ENCODE peak calls at places on chromosomes 16 and 17, in seven cellular contexts. Q is NB4, M is type B pancreatic cell, P is WTC11, R is GM13976, C is mucosa of descending colon, N is cardiac fibroblast. D is an unnamed sample.

GRCh38 chr16:667780-668518 is at the start of gene RHOT2:
- DNase-seq in M (peak), R (peak), P (peak), Q (peak), C (peak), N (peak), D (peak)

GRCh38 chr17:12256380-12256995 is 235.8 kb downstream of the MAP2K4 start:
- DNase-seq in N (peak), Q (peak), M (no peak), P (no peak), C (peak), R (peak), D (peak)

GRCh38 chr17:44197980-44198720 is 1.5 kb downstream of the ATXN7L3 start:
- DNase-seq in Q (peak), N (peak), C (peak), P (no peak), R (peak), M (no peak), D (peak)

GRCh38 chr17:74864866-74865395 is 5.2 kb upstream of the GRIN2C start:
- DNase-seq in Q (peak), N (peak), C (peak), R (peak), P (peak), M (peak), D (peak)

GRCh38 chr17:68581863-68582645 is 19.1 kb downstream of the FAM20A start:
- DNase-seq in M (no peak), P (no peak), N (no peak), C (no peak), R (no peak), Q (no peak), D (no peak)

GRCh38 chr16:48317614-48318013 is 67.6 kb downstream of the SIAH1 start:
- DNase-seq in N (peak), C (no peak), M (no peak), Q (peak), P (no peak), R (no peak), D (no peak)

GRCh38 chr16:7268182-7268581 is 64.5 kb upstream of the RBFOX1 start:
- DNase-seq in R (peak), M (no peak), C (peak), Q (peak), P (no peak), N (no peak), D (no peak)

GRCh38 chr16:47732806-47733150 is 271.6 kb downstream of the PHKB start:
- DNase-seq in R (no peak), P (no peak), M (no peak), C (no peak), Q (no peak), N (peak), D (no peak)

GRCh38 chr17:49775546-49776260 is 11.8 kb upstream of the FAM117A start:
- DNase-seq in N (peak), M (no peak), P (no peak), C (no peak), R (no peak), Q (no peak), D (no peak)

GRCh38 chr16:83409347-83409746 is 398.4 kb upstream of the HSBP1 start:
- DNase-seq in R (no peak), M (no peak), C (no peak), P (no peak), Q (no peak), N (no peak), D (no peak)

GRCh38 chr17:48960834-48961515 is 7.4 kb downstream of the GIP start:
- DNase-seq in Q (no peak), P (peak), R (no peak), N (no peak), M (no peak), C (no peak), D (no peak)

GRCh38 chr17:62653831-62654829 is 26.7 kb downstream of the MRC2 start:
- DNase-seq in M (no peak), Q (peak), R (peak), N (peak), P (peak), C (peak), D (no peak)

GRCh38 chr17:39625198-39625769 is 1.5 kb upstream of the PPP1R1B start:
- DNase-seq in M (no peak), R (no peak), C (peak), N (peak), P (no peak), Q (no peak), D (no peak)

GRCh38 chr16:67441289-67441753 is 10.4 kb downstream of the HSD11B2 start:
- DNase-seq in R (no peak), N (no peak), P (no peak), C (peak), Q (no peak), M (no peak), D (no peak)

GRCh38 chr17:83037084-83037950 is 42.1 kb upstream of the METRNL start:
- DNase-seq in C (no peak), N (no peak), R (no peak), P (no peak), Q (no peak), M (no peak), D (no peak)

GRCh38 chr16:15906439-15906838 is 18.0 kb upstream of the CEP20 start:
- DNase-seq in R (no peak), C (no peak), P (no peak), N (no peak), M (no peak), Q (no peak), D (no peak)

GRCh38 chr16:56119138-56119537 is 72.2 kb upstream of the GNAO1 start:
- DNase-seq in Q (peak), R (no peak), M (no peak), P (no peak), C (no peak), N (no peak), D (no peak)

GRCh38 chr17:17402558-17402957 is 74.2 kb upstream of the MED9 start:
- DNase-seq in R (no peak), M (no peak), C (no peak), P (no peak), Q (no peak), N (no peak), D (no peak)

GRCh38 chr16:79444522-79445040 is 156.0 kb downstream of the MAF start:
- DNase-seq in N (no peak), M (no peak), Q (no peak), P (no peak), C (no peak), R (no peak), D (no peak)

GRCh38 chr17:65589321-65589720 is 27.9 kb upstream of the AXIN2 start:
- DNase-seq in R (no peak), C (peak), M (no peak), N (peak), P (no peak), Q (no peak), D (no peak)

GRCh38 chr17:18056214-18056613 is 17.0 kb downstream of the GID4 start:
- DNase-seq in C (no peak), P (no peak), Q (no peak), N (no peak), R (no peak), M (no peak), D (no peak)

GRCh38 chr17:40486513-40487370 is 14.7 kb downstream of the TNS4 start:
- DNase-seq in Q (peak), R (no peak), C (no peak), N (peak), P (no peak), M (no peak), D (no peak)

GRCh38 chr16:56635441-56635967 is 3.0 kb upstream of the MT1A start:
- DNase-seq in Q (no peak), R (no peak), N (no peak), M (no peak), P (no peak), C (no peak), D (no peak)

GRCh38 chr16:59543641-59544040 is 809.5 kb upstream of the GOT2 start:
- DNase-seq in M (no peak), Q (no peak), C (no peak), N (no peak), R (no peak), P (no peak), D (no peak)

GRCh38 chr16:58678716-58679115 is 5.9 kb downstream of the SLC38A7 start:
- DNase-seq in C (peak), M (no peak), N (peak), R (no peak), Q (no peak), P (no peak), D (no peak)

GRCh38 chr16:22685162-22685830 is 128.7 kb upstream of the HS3ST2 start:
- DNase-seq in M (no peak), C (peak), N (no peak), Q (no peak), R (no peak), P (no peak), D (no peak)

GRCh38 chr16:9256196-9256595 is 164.8 kb downstream of the HAPSTR1 start:
- DNase-seq in M (no peak), Q (peak), R (peak), C (peak), P (peak), N (no peak), D (peak)
- TF ChIP-seq CTCF in M (peak), Q (peak), R (peak), C (peak), P (peak), N (peak), D (peak)

DNA sequence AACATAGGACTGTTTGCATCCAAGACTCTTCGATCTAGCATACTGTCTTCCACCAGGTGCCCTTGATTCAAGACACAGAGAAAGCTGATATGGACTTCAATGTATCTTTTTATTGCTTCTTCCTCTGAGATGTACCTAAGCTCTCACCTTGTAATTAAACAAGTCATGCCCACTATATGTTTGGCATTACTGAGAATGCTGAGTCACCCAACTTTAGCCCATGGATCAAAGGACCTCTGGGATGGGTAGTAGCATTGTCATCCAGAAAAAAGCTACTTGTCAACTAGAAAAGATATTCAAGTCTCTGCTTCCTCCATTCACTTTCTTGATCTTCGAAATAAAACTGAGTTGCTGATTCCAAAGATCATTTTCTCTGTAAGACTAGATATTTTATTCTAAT is 37.8 kb downstream of the CDH8 start:
- DNase-seq in R (no peak), C (no peak), M (no peak), N (no peak), P (no peak), Q (no peak), D (no peak)
- TF ChIP-seq CTCF in R (no peak), C (no peak), M (no peak), N (no peak), P (no peak), Q (no peak), D (no peak)

DNA sequence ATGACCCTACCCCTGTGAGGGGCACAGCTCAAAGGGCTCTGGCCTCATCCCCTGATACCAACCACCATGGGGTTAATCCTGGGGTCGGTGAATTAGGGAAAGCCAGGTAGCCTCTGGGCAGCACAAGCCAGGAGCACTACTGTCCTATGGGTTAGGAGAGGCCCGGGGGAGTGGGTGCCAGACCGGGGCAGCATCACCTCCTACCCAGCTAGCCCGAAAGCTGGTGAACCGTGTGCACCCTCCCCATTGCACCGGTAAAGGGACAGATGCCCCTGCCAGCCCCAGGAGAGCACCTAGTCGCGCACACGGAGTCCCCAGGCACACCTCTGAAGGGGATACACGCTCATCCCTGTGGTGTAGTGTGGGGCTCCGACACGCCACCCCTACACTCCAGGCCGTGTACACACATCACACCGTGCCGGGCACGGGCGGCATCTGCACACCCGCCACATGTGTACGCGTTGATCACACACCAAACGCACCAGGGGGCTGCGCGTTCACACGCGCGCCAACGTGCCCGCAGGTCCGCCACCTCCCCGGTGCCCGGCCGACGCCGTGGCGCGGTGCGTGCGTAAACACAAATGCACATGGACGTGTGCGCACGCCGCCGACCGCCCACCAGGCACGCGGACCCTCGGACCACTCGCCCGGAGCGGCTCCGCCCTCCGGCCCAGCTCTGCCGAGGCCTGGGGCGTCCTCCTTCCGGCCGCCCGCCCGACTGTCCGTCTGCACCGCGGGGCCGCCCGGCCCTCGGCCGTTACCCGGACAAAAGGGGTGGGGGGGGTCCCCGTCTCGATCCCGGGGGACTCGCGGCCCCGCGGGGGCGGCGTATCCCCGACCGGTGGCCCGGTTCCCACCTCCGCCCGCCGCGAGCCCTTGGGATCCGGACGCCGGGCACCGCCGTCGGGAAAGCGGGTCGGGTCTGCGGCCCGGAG is 785 bp downstream of the UBALD1 start:
- DNase-seq in Q (peak), P (peak), R (peak), M (no peak), C (peak), N (peak), D (peak)
- TF ChIP-seq CTCF in Q (no peak), P (no peak), R (no peak), M (no peak), C (no peak), N (no peak), D (no peak)

GRCh38 chr16:11629071-11630030 is 38.9 kb upstream of the SNN start:
- DNase-seq in R (no peak), C (no peak), P (no peak), M (no peak), N (no peak), Q (peak), D (no peak)

GRCh38 chr16:11627292-11627663 is 40.6 kb upstream of the LITAF start:
- DNase-seq in Q (no peak), C (no peak), N (no peak), M (no peak), R (no peak), P (no peak), D (no peak)

GRCh38 chr16:11626657-11627291 is 40.1 kb upstream of the LITAF start:
- DNase-seq in P (no peak), C (no peak), Q (no peak), N (no peak), R (no peak), M (no peak), D (no peak)

GRCh38 chr16:11625769-11626168 is 39.0 kb upstream of the LITAF start:
- DNase-seq in Q (no peak), C (no peak), R (no peak), N (no peak), M (no peak), P (no peak), D (no peak)

GRCh38 chr16:11627822-11628457 is 40.3 kb upstream of the SNN start:
- DNase-seq in N (peak), P (no peak), C (no peak), R (no peak), M (no peak), Q (no peak), D (no peak)
- TF ChIP-seq CTCF in N (no peak), P (no peak), C (no peak), R (no peak), M (no peak), Q (no peak), D (no peak)